ENCODE peak calls at places on chromosomes 1 and 21, in ten cellular contexts. B is activated naive CD4-positive, alpha-beta T cell; J is NCI-H2081; D is substantia nigra; N is astrocyte of the hippocampus; E is LHCN-M2; P is neural progenitor cell; H is stimulated activated CD8-positive, alpha-beta memory T cell treated with anti-CD3 and anti-CD28 coated beads, Interleukin-15, amount 100 ng/mL, for 24 hours; L is NCI-H1930; Y is GF-D8. Z is an unnamed sample.

GRCh38 chr1:227449051-227449450 is 114.3 kb upstream of the ZNF678 start:
- DNase-seq in B (no peak), E (peak; percentile 53), J (no peak), L (no peak), D (no peak), N (peak; percentile 19), H (no peak), Y (no peak), P (peak; percentile 68), Z (no peak)

GRCh38 chr1:153869486-153869885 is 53.3 kb downstream of the GATAD2B start:
- DNase-seq in Y (no peak), D (no peak), H (no peak), E (no peak), N (no peak), B (no peak), P (no peak), L (no peak), J (no peak), Z (no peak)

GRCh38 chr21:33406493-33406892 is 3.3 kb downstream of the IFNGR2 start:
- DNase-seq in B (no peak), H (no peak), D (no peak), P (no peak), J (no peak), Y (peak; percentile 37), N (no peak), L (no peak), E (no peak), Z (no peak)

GRCh38 chr1:182080955-182081582 is 19.6 kb upstream of the ZNF648 start:
- DNase-seq in L (no peak), B (no peak), N (peak; percentile 53), H (no peak), D (no peak), J (peak; percentile 11), P (peak; percentile 67), E (peak; percentile 18), Y (peak; percentile 24), Z (peak; percentile 28)

GRCh38 chr1:87765686-87766085 is 437.0 kb downstream of the LMO4 start:
- DNase-seq in J (no peak), E (peak; percentile 48), Y (no peak), N (no peak), L (no peak), P (no peak), D (no peak), B (no peak), H (no peak), Z (no peak)

GRCh38 chr1:118210723-118211110 is 25.7 kb upstream of the SPAG17 start:
- DNase-seq in D (no peak), H (no peak), E (no peak), B (no peak), P (no peak), L (no peak), J (no peak), Y (no peak), N (no peak), Z (no peak)

GRCh38 chr1:10084045-10084444 is 51.3 kb downstream of the UBE4B start:
- DNase-seq in J (no peak), P (no peak), Y (no peak), E (no peak), L (no peak), N (no peak), D (no peak), B (no peak), H (no peak), Z (no peak)

GRCh38 chr1:52482326-52483004 is 70.4 kb downstream of the TUT4 start:
- DNase-seq in H (no peak), P (no peak), L (no peak), Y (no peak), D (no peak), N (no peak), J (no peak), B (no peak), E (no peak), Z (no peak)

GRCh38 chr1:111062081-111062480 is 77.8 kb downstream of the DRAM2 start:
- DNase-seq in E (no peak), L (no peak), J (no peak), B (no peak), P (no peak), Y (no peak), D (no peak), H (no peak), N (no peak), Z (no peak)

GRCh38 chr1:21638531-21639341 is 30.4 kb downstream of the RAP1GAP start:
- DNase-seq in N (peak; percentile 79), B (no peak), H (no peak), P (no peak), Y (peak; percentile 7), J (no peak), E (peak; percentile 22), L (no peak), D (no peak), Z (no peak)

Z was measured in HL-60.